ENCODE peak calls at places on chromosome 20, in five cellular contexts. One of them, this sample, is unnamed.

GRCh38 chr20:54292186-54292585 is 84.3 kb downstream of the PFDN4 start:
- DNase-seq in H1: no peak
- DNase-seq in K562: no peak
- DNase-seq in GM12878: no peak
- DNase-seq in SK-N-SH: no peak
- DNase-seq in this sample: no peak

GRCh38 chr20:40319741-40320499 is 369.1 kb downstream of the MAFB start:
- DNase-seq in GM12878: no peak
- DNase-seq in SK-N-SH: peak
- DNase-seq in K562: no peak
- DNase-seq in H1: no peak
- DNase-seq in this sample: no peak

GRCh38 chr20:22499475-22500174 is 84.7 kb downstream of the FOXA2 start:
- DNase-seq in SK-N-SH: no peak
- DNase-seq in K562: no peak
- DNase-seq in GM12878: no peak
- DNase-seq in H1: no peak
- DNase-seq in this sample: no peak

GRCh38 chr20:24792641-24793495 is 156.2 kb upstream of the CST7 start:
- DNase-seq in H1: no peak
- DNase-seq in K562: no peak
- DNase-seq in GM12878: no peak
- DNase-seq in SK-N-SH: no peak
- DNase-seq in this sample: no peak

GRCh38 chr20:10721112-10721896 is 47.5 kb upstream of the JAG1 start:
- DNase-seq in K562: no peak
- DNase-seq in H1: no peak
- DNase-seq in GM12878: no peak
- DNase-seq in SK-N-SH: no peak
- DNase-seq in this sample: no peak

GRCh38 chr20:48769111-48769879 is 58.5 kb downstream of the PREX1 start:
- DNase-seq in GM12878: no peak
- DNase-seq in K562: peak
- DNase-seq in H1: no peak
- DNase-seq in SK-N-SH: no peak
- DNase-seq in this sample: peak

GRCh38 chr20:24419786-24420185 is 49.6 kb upstream of the SYNDIG1 start:
- DNase-seq in H1: no peak
- DNase-seq in GM12878: no peak
- DNase-seq in SK-N-SH: no peak
- DNase-seq in K562: no peak
- DNase-seq in this sample: no peak

GRCh38 chr20:21493049-21493448 is 20.8 kb downstream of the NKX2-2 start:
- DNase-seq in GM12878: no peak
- DNase-seq in H1: no peak
- DNase-seq in SK-N-SH: no peak
- DNase-seq in K562: no peak
- DNase-seq in this sample: no peak

GRCh38 chr20:45080867-45081616 is 19.9 kb downstream of the KCNS1 start:
- DNase-seq in H1: no peak
- DNase-seq in K562: peak
- DNase-seq in GM12878: no peak
- DNase-seq in SK-N-SH: no peak
- DNase-seq in this sample: no peak

GRCh38 chr20:23086931-23087411 is 847 bp upstream of the CD93 start:
- DNase-seq in GM12878: no peak
- DNase-seq in SK-N-SH: no peak
- DNase-seq in K562: no peak
- DNase-seq in H1: no peak
- DNase-seq in this sample: no peak

GRCh38 chr20:35954907-35955251 is 577 bp upstream of the SCAND1 start:
- DNase-seq in K562: no peak
- DNase-seq in SK-N-SH: no peak
- DNase-seq in H1: no peak
- DNase-seq in GM12878: no peak
- DNase-seq in this sample: no peak

GRCh38 chr20:58837717-58838116 is 13.0 kb downstream of the GNAS-AS1 start:
- DNase-seq in SK-N-SH: no peak
- DNase-seq in K562: no peak
- DNase-seq in GM12878: no peak
- DNase-seq in H1: no peak
- DNase-seq in this sample: no peak

GRCh38 chr20:54086444-54087134 is 16.2 kb upstream of the BCAS1 start:
- DNase-seq in SK-N-SH: no peak
- DNase-seq in H1: no peak
- DNase-seq in K562: no peak
- DNase-seq in GM12878: no peak
- DNase-seq in this sample: no peak

GRCh38 chr20:57256908-57257307 is 9.5 kb downstream of the BMP7 start:
- DNase-seq in H1: no peak
- DNase-seq in K562: no peak
- DNase-seq in SK-N-SH: no peak
- DNase-seq in GM12878: no peak
- DNase-seq in this sample: no peak

GRCh38 chr20:46802696-46803445 is 91.8 kb upstream of the EYA2 start:
- DNase-seq in K562: no peak
- DNase-seq in GM12878: no peak
- DNase-seq in H1: no peak
- DNase-seq in SK-N-SH: no peak
- DNase-seq in this sample: no peak

GRCh38 chr20:64119301-64119680 is 11.9 kb upstream of the NPBWR2 start:
- DNase-seq in SK-N-SH: peak
- DNase-seq in K562: no peak
- DNase-seq in GM12878: no peak
- DNase-seq in H1: no peak
- DNase-seq in this sample: no peak
- H3K27ac ChIP-seq in SK-N-SH: no peak
- H3K27ac ChIP-seq in K562: no peak
- H3K27ac ChIP-seq in GM12878: no peak
- H3K27ac ChIP-seq in H1: no peak
- H3K27ac ChIP-seq in this sample: no peak

GRCh38 chr20:33444797-33445560 is 1.4 kb upstream of the SNTA1 start:
- DNase-seq in H1: no peak
- DNase-seq in SK-N-SH: no peak
- DNase-seq in GM12878: no peak
- DNase-seq in K562: no peak
- DNase-seq in this sample: no peak
- H3K4me3 ChIP-seq in H1: no peak
- H3K4me3 ChIP-seq in SK-N-SH: no peak
- H3K4me3 ChIP-seq in GM12878: peak
- H3K4me3 ChIP-seq in K562: peak
- H3K4me3 ChIP-seq in this sample: no peak

DNA sequence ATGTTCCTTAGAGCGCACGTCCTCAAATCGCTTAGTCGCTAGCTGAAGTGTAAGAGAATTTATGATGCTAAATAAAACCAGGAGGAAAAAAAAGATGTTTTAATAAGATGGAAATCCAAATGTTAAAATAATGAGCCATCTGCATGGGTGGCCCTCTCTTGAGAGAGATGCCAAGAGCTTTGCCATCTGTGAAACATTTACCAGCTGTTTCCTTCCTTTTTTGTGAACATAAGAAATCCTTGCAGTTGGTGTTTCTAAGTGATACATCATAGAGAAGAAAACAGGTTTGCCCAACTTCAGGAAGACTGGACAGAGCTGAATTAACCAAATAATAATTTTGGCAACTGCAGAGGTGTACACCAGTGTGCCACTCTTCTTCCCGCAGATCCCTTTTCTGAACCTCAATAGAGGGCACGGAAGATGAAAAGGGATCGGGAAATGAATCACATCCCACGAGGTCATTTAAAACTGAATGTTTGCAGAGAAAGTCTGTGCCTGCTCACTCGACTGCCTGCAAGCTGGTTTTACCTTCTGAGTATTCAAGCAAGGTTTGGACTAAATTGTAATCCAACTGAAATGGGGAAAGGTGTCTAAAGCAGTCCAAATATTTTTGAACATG is 35.7 kb upstream of the TSHZ2 start:
- DNase-seq in K562: no peak
- DNase-seq in H1: no peak
- DNase-seq in GM12878: no peak
- DNase-seq in SK-N-SH: no peak
- DNase-seq in this sample: no peak
- TF ChIP-seq GABPA in K562: no peak
- TF ChIP-seq GABPA in H1: no peak
- TF ChIP-seq GABPA in GM12878: no peak
- TF ChIP-seq GABPA in SK-N-SH: no peak
- TF ChIP-seq GABPA in this sample: no peak

GRCh38 chr20:19760371-19760721 is 2.3 kb downstream of the RIN2 start:
- DNase-seq in K562: no peak
- DNase-seq in GM12878: no peak
- DNase-seq in H1: peak
- DNase-seq in SK-N-SH: no peak
- DNase-seq in this sample: no peak

GRCh38 chr20:19757973-19758887 is at the start of gene RIN2:
- DNase-seq in GM12878: no peak
- DNase-seq in H1: peak
- DNase-seq in SK-N-SH: peak
- DNase-seq in K562: peak
- DNase-seq in this sample: no peak

GRCh38 chr20:19756756-19757486 is 1.1 kb upstream of the RIN2 start:
- DNase-seq in K562: no peak
- DNase-seq in GM12878: no peak
- DNase-seq in SK-N-SH: no peak
- DNase-seq in H1: no peak
- DNase-seq in this sample: no peak

GRCh38 chr20:19758888-19759331 is 852 bp downstream of the RIN2 start:
- DNase-seq in GM12878: no peak
- DNase-seq in H1: peak
- DNase-seq in SK-N-SH: peak
- DNase-seq in K562: no peak
- DNase-seq in this sample: no peak

GRCh38 chr20:19757487-19757972 is 528 bp upstream of the RIN2 start:
- DNase-seq in GM12878: no peak
- DNase-seq in K562: no peak
- DNase-seq in SK-N-SH: peak
- DNase-seq in H1: peak
- DNase-seq in this sample: no peak
- H3K27ac ChIP-seq in GM12878: no peak
- H3K27ac ChIP-seq in K562: no peak
- H3K27ac ChIP-seq in SK-N-SH: peak
- H3K27ac ChIP-seq in H1: no peak
- H3K27ac ChIP-seq in this sample: no peak

DNA sequence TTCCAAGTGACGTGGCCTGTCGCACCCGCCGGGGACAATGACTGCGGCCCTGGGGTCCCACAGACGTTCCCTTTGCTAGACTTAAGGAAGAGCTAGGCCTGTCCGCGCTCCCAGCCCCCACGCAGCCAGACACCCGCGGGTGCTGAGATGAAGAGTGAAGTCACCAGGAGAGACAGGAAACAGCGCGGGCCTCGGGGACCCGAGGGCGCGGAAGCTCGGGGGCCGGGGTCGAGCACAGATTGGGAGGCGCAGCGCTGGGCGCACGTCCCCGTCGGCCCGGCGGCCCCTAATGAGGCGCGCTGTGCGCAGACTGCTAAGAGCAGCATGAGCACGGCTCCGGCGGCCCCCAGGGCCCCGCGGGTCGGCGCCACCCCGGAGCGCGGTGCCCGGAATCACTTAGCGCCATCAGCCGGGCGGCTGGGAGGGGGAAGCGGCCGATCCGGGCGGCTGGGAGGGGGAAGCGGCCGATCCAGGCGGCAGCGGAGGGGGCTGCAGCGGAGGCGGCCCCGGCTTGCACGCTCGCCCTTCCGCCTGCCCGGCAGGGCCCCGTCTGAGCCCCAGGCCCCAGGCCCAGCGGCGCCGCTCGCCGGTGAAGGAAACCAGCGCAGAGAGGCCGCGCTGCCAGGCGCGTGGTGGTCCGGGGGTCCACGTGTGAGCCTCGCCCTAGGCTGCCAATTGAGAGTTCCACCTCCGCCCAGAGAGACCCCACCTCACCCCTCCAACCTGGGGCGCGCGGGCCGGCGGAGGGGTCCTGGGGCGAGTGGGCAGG is 8.3 kb upstream of the AVP start:
- DNase-seq in GM12878: no peak
- DNase-seq in H1: peak
- DNase-seq in SK-N-SH: peak
- DNase-seq in K562: no peak
- DNase-seq in this sample: no peak
- H3K4me3 ChIP-seq in GM12878: no peak
- H3K4me3 ChIP-seq in H1: peak
- H3K4me3 ChIP-seq in SK-N-SH: no peak
- H3K4me3 ChIP-seq in K562: no peak
- H3K4me3 ChIP-seq in this sample: peak

GRCh38 chr20:51647674-51648570 is 105.4 kb upstream of the NFATC2 start:
- DNase-seq in K562: no peak
- DNase-seq in SK-N-SH: no peak
- DNase-seq in GM12878: no peak
- DNase-seq in H1: no peak
- DNase-seq in this sample: no peak
- TF ChIP-seq GABPA in K562: no peak
- TF ChIP-seq GABPA in SK-N-SH: no peak
- TF ChIP-seq GABPA in GM12878: no peak
- TF ChIP-seq GABPA in H1: no peak
- TF ChIP-seq GABPA in this sample: no peak

GRCh38 chr20:310645-311044 is 13.3 kb downstream of the ZCCHC3 start:
- DNase-seq in H1: no peak
- DNase-seq in K562: no peak
- DNase-seq in SK-N-SH: no peak
- DNase-seq in GM12878: no peak
- DNase-seq in this sample: no peak
- H3K27ac ChIP-seq in H1: no peak
- H3K27ac ChIP-seq in K562: no peak
- H3K27ac ChIP-seq in SK-N-SH: peak
- H3K27ac ChIP-seq in GM12878: no peak
- H3K27ac ChIP-seq in this sample: no peak

DNA sequence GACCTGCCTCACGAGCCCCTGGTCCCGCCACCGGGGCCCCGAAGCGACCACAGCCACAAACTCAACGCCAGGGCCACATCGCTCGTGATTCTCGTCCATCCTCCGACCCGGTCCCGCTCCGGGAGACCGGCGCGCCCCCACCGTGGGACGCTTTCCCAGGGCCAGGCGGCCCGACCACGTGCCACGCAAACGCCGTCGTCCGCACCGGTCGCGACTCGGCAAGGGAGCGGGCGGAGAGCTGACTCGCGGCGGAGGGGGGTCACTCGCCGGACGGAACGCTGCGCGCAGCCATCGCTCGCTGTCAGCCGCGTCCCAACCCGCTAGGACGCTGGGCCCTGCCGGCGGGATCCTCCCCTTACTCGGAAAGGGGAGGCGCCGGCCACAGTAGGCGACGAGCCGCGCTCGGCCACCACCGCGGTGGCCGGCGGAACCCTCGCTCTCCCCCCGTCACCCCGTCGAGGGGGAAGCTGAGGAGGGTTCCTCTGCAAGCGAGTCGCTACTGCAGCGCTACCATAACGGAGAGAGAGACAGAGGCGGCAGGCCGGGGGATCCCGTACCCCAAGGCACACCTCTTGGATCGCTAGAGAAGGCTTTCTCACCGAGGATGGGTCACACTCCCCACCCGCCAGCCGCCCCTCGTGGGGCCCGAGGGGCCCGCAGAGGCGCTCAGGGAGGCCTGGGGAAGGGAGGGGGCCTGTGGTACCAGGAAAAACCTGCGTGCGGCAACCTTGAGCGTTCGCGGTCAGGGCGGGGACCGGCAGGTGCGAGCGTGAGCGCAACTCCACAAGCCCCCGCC is 511.8 kb upstream of the ZNF337 start:
- DNase-seq in GM12878: no peak
- DNase-seq in H1: peak
- DNase-seq in SK-N-SH: peak
- DNase-seq in K562: no peak
- DNase-seq in this sample: no peak
- H3K4me3 ChIP-seq in GM12878: no peak
- H3K4me3 ChIP-seq in H1: peak
- H3K4me3 ChIP-seq in SK-N-SH: peak
- H3K4me3 ChIP-seq in K562: no peak
- H3K4me3 ChIP-seq in this sample: no peak

This sample was measured in HL-60.